ENCODE peak calls at places on chromosomes 3 and 15, in five cellular contexts. S, K, D, W and V are unnamed samples.

GRCh38 chr15:56307180-56307579 is 58.0 kb upstream of the TEX9 start:
- DNase-seq in S (no peak), K (no peak), D (no peak), W (no peak), V (no peak)

GRCh38 chr3:112136959-112137693 is 4.1 kb upstream of the GCSAM start:
- DNase-seq in S (no peak), K (peak), D (peak), W (no peak), V (peak)

GRCh38 chr3:128784228-128784627 is 58.2 kb downstream of the RAB7A start:
- DNase-seq in S (peak), K (no peak), D (peak), W (no peak), V (peak)

GRCh38 chr15:63054985-63055384 is 12.4 kb downstream of the TPM1 start:
- DNase-seq in S (no peak), K (no peak), D (peak), W (no peak), V (no peak)

GRCh38 chr3:43707998-43708397 is 17.3 kb downstream of the ABHD5 start:
- DNase-seq in S (no peak), K (no peak), D (no peak), W (peak), V (no peak)

GRCh38 chr3:86954751-86955150 is 36.2 kb downstream of the VGLL3 start:
- DNase-seq in S (no peak), K (no peak), D (no peak), W (no peak), V (no peak)

GRCh38 chr15:90860450-90860849 is 7.9 kb upstream of the FURIN start:
- DNase-seq in S (no peak), K (no peak), D (no peak), W (no peak), V (no peak)

GRCh38 chr3:101724329-101725191 is at the start of gene CEP97:
- DNase-seq in S (peak), K (peak), D (peak), W (peak), V (peak)

GRCh38 chr3:4786431-4786830 is 192.8 kb upstream of the BHLHE40 start:
- DNase-seq in S (no peak), K (no peak), D (no peak), W (no peak), V (no peak)

GRCh38 chr3:138338816-138339215 is 9.2 kb upstream of the NME9 start:
- DNase-seq in S (no peak), K (no peak), D (no peak), W (no peak), V (no peak)

GRCh38 chr3:128618398-128618726 is 32.3 kb downstream of the RPN1 start:
- DNase-seq in S (no peak), K (no peak), D (no peak), W (no peak), V (no peak)

GRCh38 chr3:141707741-141708203 is 30.3 kb upstream of the RNF7 start:
- DNase-seq in S (no peak), K (no peak), D (no peak), W (peak), V (no peak)

GRCh38 chr3:101533603-101533968 is 20.6 kb upstream of the SENP7 start:
- DNase-seq in S (no peak), K (no peak), D (no peak), W (no peak), V (no peak)

GRCh38 chr3:58269356-58269755 is 31.8 kb downstream of the ABHD6 start:
- DNase-seq in S (no peak), K (no peak), D (no peak), W (no peak), V (no peak)

GRCh38 chr3:27319847-27320526 is 49.2 kb downstream of the NEK10 start:
- DNase-seq in S (no peak), K (no peak), D (no peak), W (no peak), V (no peak)

GRCh38 chr15:29812384-29812694 is 9.9 kb downstream of the TJP1 start:
- DNase-seq in S (no peak), K (no peak), D (peak), W (no peak), V (no peak)

GRCh38 chr3:87084868-87085267 is 93.9 kb upstream of the VGLL3 start:
- DNase-seq in S (no peak), K (no peak), D (no peak), W (no peak), V (no peak)

GRCh38 chr15:42608110-42608531 is 32.7 kb downstream of the STARD9 start:
- DNase-seq in S (no peak), K (peak), D (no peak), W (no peak), V (no peak)

GRCh38 chr15:38702178-38702912 is 137.7 kb upstream of the RASGRP1 start:
- DNase-seq in S (no peak), K (peak), D (peak), W (no peak), V (no peak)

GRCh38 chr3:169759256-169759655 is 5.6 kb downstream of the TERC start:
- DNase-seq in S (no peak), K (no peak), D (no peak), W (peak), V (no peak)

GRCh38 chr3:46908294-46908985 is 30.9 kb downstream of the PTH1R start:
- DNase-seq in S (peak), K (no peak), D (no peak), W (no peak), V (no peak)
- TF ChIP-seq CTCF in S (no peak), K (peak), D (peak), W (peak), V (no peak)

DNA sequence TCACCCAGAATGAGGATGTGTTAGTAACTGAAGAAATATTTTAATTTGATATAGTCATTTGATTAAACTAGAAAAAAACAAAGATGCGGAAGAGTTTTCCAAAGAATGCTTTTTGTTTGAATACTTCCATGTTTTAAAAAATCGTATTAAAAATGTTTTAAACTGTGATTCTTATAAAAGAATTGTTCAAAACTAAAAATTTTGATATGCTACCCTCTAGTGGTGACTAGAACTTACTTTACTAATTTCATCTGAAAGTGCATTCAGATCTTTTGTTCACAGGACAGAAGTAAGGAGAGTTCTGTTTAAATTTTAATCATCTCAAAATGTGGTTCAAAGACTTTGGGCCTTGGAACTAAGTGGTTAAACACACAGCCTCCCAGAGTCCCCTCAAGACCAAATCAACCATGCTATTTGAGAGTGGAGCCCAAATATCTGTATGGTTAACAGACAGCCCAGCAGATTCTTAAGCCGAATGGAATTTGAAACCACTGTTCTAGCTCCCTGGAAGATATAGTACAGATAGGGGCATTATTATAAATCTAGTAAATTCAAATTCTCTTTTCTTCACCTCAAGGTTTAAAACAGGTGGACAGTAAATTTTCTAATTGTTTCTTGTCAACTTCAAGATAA is 45.2 kb upstream of the SYNPR start:
- DNase-seq in S (no peak), K (no peak), D (peak), W (no peak), V (no peak)
- TF ChIP-seq CTCF in S (no peak), K (peak), D (peak), W (peak), V (peak)

GRCh38 chr3:42656680-42657610 is 3.4 kb downstream of the ZBTB47 start:
- DNase-seq in S (no peak), K (no peak), D (no peak), W (no peak), V (no peak)
- TF ChIP-seq CTCF in S (no peak), K (no peak), D (no peak), W (no peak), V (no peak)

GRCh38 chr15:22884344-22884743 is 45.9 kb downstream of the NIPA2 start:
- DNase-seq in S (no peak), K (no peak), D (no peak), W (no peak), V (no peak)
- TF ChIP-seq CTCF in S (no peak), K (peak), D (no peak), W (peak), V (peak)

DNA sequence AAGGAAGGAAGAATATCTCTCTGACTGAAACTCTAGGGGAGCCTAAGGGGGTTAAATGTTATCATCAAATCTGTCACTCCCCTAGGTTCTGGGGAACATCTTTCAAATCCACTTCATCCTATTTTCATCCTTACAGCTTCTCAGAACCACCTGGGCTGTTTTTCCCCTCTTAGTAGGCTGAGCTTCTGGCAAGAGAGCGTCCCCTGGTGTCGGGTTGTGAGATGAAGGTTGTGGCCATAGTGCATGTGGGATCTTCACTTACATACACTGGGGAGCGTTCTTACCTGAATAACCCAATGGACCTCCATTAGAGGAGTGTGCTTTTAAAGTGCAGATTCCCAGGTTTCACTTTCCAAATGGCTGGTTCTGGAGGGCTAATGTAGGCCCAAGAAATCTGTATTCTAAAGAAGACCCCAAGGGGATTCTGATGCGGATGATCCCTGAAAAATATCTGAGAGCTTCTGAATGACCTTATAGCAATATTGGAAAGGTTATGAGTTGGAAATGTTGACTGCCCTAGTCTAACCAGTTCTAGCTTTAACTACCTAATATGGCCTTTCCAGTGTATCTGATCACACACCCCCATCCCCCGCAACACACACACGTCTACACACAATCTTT is 663.7 kb downstream of the AGBL1 start:
- DNase-seq in S (peak), K (peak), D (peak), W (no peak), V (peak)
- TF ChIP-seq CTCF in S (peak), K (peak), D (peak), W (no peak), V (peak)

GRCh38 chr3:184134746-184135148 is 411 bp upstream of the EIF2B5 start:
- DNase-seq in S (no peak), K (no peak), D (no peak), W (no peak), V (no peak)

GRCh38 chr3:184126006-184126405 is 9.2 kb upstream of the EIF2B5 start:
- DNase-seq in S (no peak), K (peak), D (no peak), W (no peak), V (no peak)

GRCh38 chr3:184132947-184133346 is 2.2 kb upstream of the EIF2B5 start:
- DNase-seq in S (no peak), K (no peak), D (no peak), W (no peak), V (no peak)

GRCh38 chr3:184133840-184134745 is 1.1 kb upstream of the EIF2B5 start:
- DNase-seq in S (peak), K (peak), D (peak), W (peak), V (peak)

GRCh38 chr3:184129012-184129411 is 6.1 kb upstream of the EIF2B5 start:
- DNase-seq in S (no peak), K (peak), D (peak), W (no peak), V (no peak)
- TF ChIP-seq CTCF in S (peak), K (no peak), D (peak), W (peak), V (peak)

GRCh38 chr3:100516843-100517242 is 24.4 kb downstream of the TMEM45A start:
- DNase-seq in S (no peak), K (no peak), D (no peak), W (peak), V (no peak)

GRCh38 chr3:100516232-100516631 is 23.8 kb downstream of the TMEM45A start:
- DNase-seq in S (no peak), K (no peak), D (no peak), W (no peak), V (no peak)

GRCh38 chr3:100518983-100519382 is 26.6 kb downstream of the TMEM45A start:
- DNase-seq in S (no peak), K (no peak), D (no peak), W (no peak), V (no peak)

GRCh38 chr3:100518244-100518643 is 25.8 kb downstream of the TMEM45A start:
- DNase-seq in S (no peak), K (no peak), D (no peak), W (no peak), V (no peak)

GRCh38 chr3:100517276-100517675 is 24.9 kb downstream of the TMEM45A start:
- DNase-seq in S (no peak), K (no peak), D (no peak), W (no peak), V (no peak)
- TF ChIP-seq CTCF in S (no peak), K (no peak), D (no peak), W (no peak), V (no peak)

DNA sequence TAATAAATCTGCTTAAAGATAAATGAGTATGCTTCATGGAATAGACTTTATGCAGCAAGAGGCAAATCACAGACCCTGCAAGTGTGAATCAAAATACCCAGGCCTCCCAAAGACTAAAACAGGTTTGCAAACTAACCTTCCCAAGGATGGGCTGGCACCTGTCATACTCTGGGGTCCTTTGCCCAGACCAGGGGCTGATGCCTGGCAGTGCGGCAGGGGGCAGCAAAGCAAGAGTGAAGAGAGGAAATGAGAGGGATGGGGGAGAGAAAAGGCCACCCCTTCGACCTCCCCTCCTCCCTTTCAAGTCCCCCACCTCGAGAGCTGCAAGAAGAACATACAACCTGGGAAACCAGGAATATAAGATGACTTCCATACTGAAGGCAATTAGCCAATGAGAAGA is 31.8 kb downstream of the XXYLT1 start:
- DNase-seq in S (no peak), K (peak), D (no peak), W (no peak), V (no peak)
- TF ChIP-seq CTCF in S (no peak), K (no peak), D (no peak), W (peak), V (no peak)

GRCh38 chr3:33146791-33147445 is 33.1 kb downstream of the CRTAP start:
- DNase-seq in S (no peak), K (no peak), D (no peak), W (no peak), V (no peak)

GRCh38 chr3:33141006-33141405 is 27.2 kb downstream of the CRTAP start:
- DNase-seq in S (no peak), K (no peak), D (no peak), W (no peak), V (no peak)

GRCh38 chr3:33145221-33145900 is 31.5 kb downstream of the CRTAP start:
- DNase-seq in S (no peak), K (no peak), D (no peak), W (no peak), V (no peak)

GRCh38 chr3:33145901-33146580 is 32.2 kb downstream of the CRTAP start:
- DNase-seq in S (no peak), K (no peak), D (no peak), W (no peak), V (no peak)

DNA sequence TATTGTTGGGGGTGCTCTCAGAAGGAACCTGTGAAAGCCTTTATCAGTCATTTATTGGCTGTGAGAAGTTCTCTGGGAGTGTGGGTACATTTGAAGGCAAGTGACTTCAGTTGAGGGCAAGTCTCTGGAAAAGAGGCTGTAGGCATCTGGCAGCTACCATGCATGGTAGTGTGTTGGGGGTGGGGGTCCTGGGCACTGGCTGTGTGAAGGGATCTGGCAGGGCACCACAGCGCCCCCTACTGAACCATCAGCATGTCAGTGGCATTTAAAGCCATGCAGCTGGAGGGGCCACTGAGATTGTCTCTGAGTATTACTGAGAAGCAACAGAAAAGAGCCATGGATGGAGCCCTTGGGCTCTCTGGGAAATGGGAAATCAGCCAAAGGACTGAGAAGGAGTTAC is 30.6 kb downstream of the CRTAP start:
- DNase-seq in S (no peak), K (no peak), D (no peak), W (no peak), V (no peak)
- TF ChIP-seq CTCF in S (no peak), K (no peak), D (peak), W (peak), V (peak)